ENCODE peak calls at places on chromosomes 7 and 10, in ten cellular contexts. G is HAP-1, I is OCI-LY7, M is hepatic stellate cell, K is omental fat pad, Z is GM12891, A is IMR-90, O is mesendoderm, Y is fibroblast of lung, Q is HT-29. W is an unnamed sample.

GRCh38 chr7:142795339-142795863 is 24.6 kb downstream of the PRSS2 start:
- DNase-seq in I (peak), M (no peak), O (peak), Z (no peak), Q (no peak), A (no peak), G (no peak), K (no peak), Y (peak), W (no peak)

GRCh38 chr7:156969972-156970420 is 20.5 kb downstream of the NOM1 start:
- DNase-seq in K (no peak), Z (no peak), Y (no peak), M (no peak), Q (peak), A (peak), G (no peak), O (no peak), I (peak), W (no peak)

GRCh38 chr7:106681815-106682495 is 21.0 kb upstream of the CCDC71L start:
- DNase-seq in G (no peak), Q (no peak), Z (no peak), M (peak), Y (peak), I (no peak), K (no peak), A (peak), O (no peak), W (no peak)

GRCh38 chr10:27525819-27526218 is 21.7 kb downstream of the RAB18 start:
- DNase-seq in G (no peak), K (no peak), I (no peak), Y (peak), M (no peak), Z (no peak), O (no peak), A (peak), Q (no peak), W (no peak)

GRCh38 chr10:124313374-124313773 is 105.3 kb downstream of the OAT start:
- DNase-seq in A (no peak), O (no peak), K (peak), G (peak), Q (no peak), M (no peak), Y (no peak), I (no peak), Z (no peak), W (no peak)

GRCh38 chr10:115963848-115964247 is 309.2 kb downstream of the GFRA1 start:
- DNase-seq in M (no peak), Q (peak), Z (no peak), G (no peak), O (peak), A (peak), K (no peak), I (no peak), Y (peak), W (no peak)

GRCh38 chr10:29922904-29923303 is 136.5 kb downstream of the JCAD start:
- DNase-seq in M (peak), K (no peak), I (no peak), G (no peak), O (peak), Z (no peak), Y (peak), Q (no peak), A (no peak), W (no peak)

GRCh38 chr7:80060218-80060806 is 74.3 kb upstream of the GNAI1 start:
- DNase-seq in M (peak), G (no peak), I (peak), O (peak), Z (no peak), K (no peak), Y (peak), A (peak), Q (peak), W (no peak)

GRCh38 chr7:762891-763290 is 35.8 kb upstream of the PRKAR1B start:
- DNase-seq in G (no peak), Y (no peak), Z (no peak), I (no peak), O (no peak), M (no peak), K (no peak), A (no peak), Q (no peak), W (no peak)

GRCh38 chr7:28904539-28905143 is 53.5 kb downstream of the TRIL start:
- DNase-seq in A (no peak), Q (no peak), O (peak), K (no peak), G (peak), Y (no peak), I (no peak), M (no peak), Z (no peak), W (no peak)

GRCh38 chr7:3008386-3008785 is 35.3 kb downstream of the CARD11 start:
- DNase-seq in Q (no peak), M (no peak), O (no peak), G (no peak), Z (no peak), A (no peak), K (no peak), I (no peak), Y (no peak), W (no peak)

GRCh38 chr7:98531717-98532116 is 85.4 kb upstream of the NPTX2 start:
- DNase-seq in A (no peak), Z (no peak), G (no peak), I (peak), M (no peak), K (no peak), Y (no peak), Q (no peak), O (no peak), W (no peak)

GRCh38 chr7:78172138-78172887 is 373.7 kb downstream of the PHTF2 start:
- DNase-seq in Y (no peak), Z (no peak), I (no peak), Q (no peak), M (no peak), A (no peak), G (no peak), O (peak), K (no peak), W (no peak)

GRCh38 chr7:36526720-36527548 is 137.3 kb downstream of the ANLN start:
- DNase-seq in Y (peak), K (no peak), Z (no peak), A (peak), G (no peak), M (peak), O (peak), I (no peak), Q (peak), W (peak)

GRCh38 chr7:95055295-95055694 is 147.9 kb downstream of the PPP1R9A start:
- DNase-seq in M (no peak), O (no peak), Z (no peak), I (no peak), Q (no peak), A (no peak), K (no peak), G (no peak), Y (no peak), W (no peak)

GRCh38 chr7:152336754-152337368 is 98.9 kb downstream of the KMT2C start:
- DNase-seq in A (peak), O (peak), M (peak), Z (no peak), Y (peak), G (peak), Q (peak), I (peak), K (no peak), W (no peak)

GRCh38 chr10:69346776-69347175 is 68.5 kb downstream of the HK1 start:
- DNase-seq in A (no peak), O (no peak), Q (no peak), Z (no peak), G (no peak), M (no peak), K (no peak), I (no peak), Y (no peak), W (no peak)